ENCODE peak calls at places on chromosome 2, in nine cellular contexts. One of them, this sample, is unnamed.

GRCh38 chr2:176768185-176768584 is 444.4 kb upstream of the HNRNPA3 start:
- DNase-seq in suprapubic skin: no peak
- DNase-seq in tibial artery: no peak
- DNase-seq in astrocyte: no peak
- DNase-seq in endothelial cell of umbilical vein: no peak
- DNase-seq in heart left ventricle: no peak
- DNase-seq in H7: no peak
- DNase-seq in kidney: peak; percentile 82
- DNase-seq in OCI-LY7: no peak
- DNase-seq in this sample: no peak

GRCh38 chr2:24342110-24342910 is 18.0 kb downstream of the ITSN2 start:
- DNase-seq in heart left ventricle: no peak
- DNase-seq in H7: no peak
- DNase-seq in tibial artery: no peak
- DNase-seq in astrocyte: peak; percentile 46
- DNase-seq in suprapubic skin: no peak
- DNase-seq in kidney: no peak
- DNase-seq in OCI-LY7: peak; percentile 23
- DNase-seq in endothelial cell of umbilical vein: no peak
- DNase-seq in this sample: no peak

GRCh38 chr2:230908595-230909191 is 16.3 kb downstream of the GPR55 start:
- DNase-seq in endothelial cell of umbilical vein: no peak
- DNase-seq in suprapubic skin: peak; percentile 37
- DNase-seq in heart left ventricle: peak; percentile 51
- DNase-seq in H7: no peak
- DNase-seq in OCI-LY7: no peak
- DNase-seq in kidney: no peak
- DNase-seq in tibial artery: no peak
- DNase-seq in astrocyte: peak; percentile 69
- DNase-seq in this sample: no peak

GRCh38 chr2:71240794-71241193 is 13.9 kb upstream of the PAIP2B start:
- DNase-seq in suprapubic skin: no peak
- DNase-seq in H7: no peak
- DNase-seq in astrocyte: no peak
- DNase-seq in endothelial cell of umbilical vein: no peak
- DNase-seq in heart left ventricle: peak; percentile 35
- DNase-seq in OCI-LY7: no peak
- DNase-seq in kidney: no peak
- DNase-seq in tibial artery: no peak
- DNase-seq in this sample: no peak

GRCh38 chr2:167140767-167141166 is 252.5 kb downstream of the XIRP2 start:
- DNase-seq in endothelial cell of umbilical vein: peak; percentile 86
- DNase-seq in heart left ventricle: peak; percentile 40
- DNase-seq in astrocyte: peak; percentile 99
- DNase-seq in kidney: no peak
- DNase-seq in OCI-LY7: no peak
- DNase-seq in suprapubic skin: no peak
- DNase-seq in H7: no peak
- DNase-seq in tibial artery: no peak
- DNase-seq in this sample: no peak

GRCh38 chr2:208359632-208359986 is 47.0 kb upstream of the PTH2R start:
- DNase-seq in suprapubic skin: no peak
- DNase-seq in OCI-LY7: no peak
- DNase-seq in endothelial cell of umbilical vein: no peak
- DNase-seq in tibial artery: no peak
- DNase-seq in heart left ventricle: no peak
- DNase-seq in H7: peak; percentile 68
- DNase-seq in kidney: peak; percentile 80
- DNase-seq in astrocyte: no peak
- DNase-seq in this sample: no peak

GRCh38 chr2:134919360-134920210 is 963 bp downstream of the CCNT2 start:
- DNase-seq in endothelial cell of umbilical vein: peak; percentile 44
- DNase-seq in kidney: no peak
- DNase-seq in tibial artery: no peak
- DNase-seq in heart left ventricle: no peak
- DNase-seq in suprapubic skin: no peak
- DNase-seq in OCI-LY7: peak; percentile 40
- DNase-seq in astrocyte: peak; percentile 10
- DNase-seq in H7: peak; percentile 22
- DNase-seq in this sample: no peak

GRCh38 chr2:181660181-181660580 is 3.3 kb upstream of the CERKL start:
- DNase-seq in endothelial cell of umbilical vein: no peak
- DNase-seq in astrocyte: no peak
- DNase-seq in OCI-LY7: no peak
- DNase-seq in tibial artery: no peak
- DNase-seq in heart left ventricle: no peak
- DNase-seq in H7: no peak
- DNase-seq in suprapubic skin: no peak
- DNase-seq in kidney: no peak
- DNase-seq in this sample: no peak

GRCh38 chr2:100413586-100413985 is 3.9 kb downstream of the CHST10 start:
- DNase-seq in endothelial cell of umbilical vein: no peak
- DNase-seq in suprapubic skin: no peak
- DNase-seq in heart left ventricle: no peak
- DNase-seq in astrocyte: no peak
- DNase-seq in H7: peak; percentile 40
- DNase-seq in tibial artery: no peak
- DNase-seq in OCI-LY7: no peak
- DNase-seq in kidney: no peak
- DNase-seq in this sample: no peak

GRCh38 chr2:5695641-5696350 is 3.6 kb downstream of the SOX11 start:
- DNase-seq in OCI-LY7: peak; percentile 91
- DNase-seq in endothelial cell of umbilical vein: no peak
- DNase-seq in tibial artery: no peak
- DNase-seq in heart left ventricle: no peak
- DNase-seq in H7: peak; percentile 83
- DNase-seq in kidney: no peak
- DNase-seq in suprapubic skin: no peak
- DNase-seq in astrocyte: peak; percentile 44
- DNase-seq in this sample: no peak
- H3K36me3 ChIP-seq in OCI-LY7: no peaks in the 10 kb centered on the region
- H3K36me3 ChIP-seq in endothelial cell of umbilical vein: no peaks in the 10 kb centered on the region
- H3K36me3 ChIP-seq in tibial artery: no peaks in the 10 kb centered on the region
- H3K36me3 ChIP-seq in heart left ventricle: no peaks in the 10 kb centered on the region
- H3K36me3 ChIP-seq in H7: no peaks in the 10 kb centered on the region
- H3K36me3 ChIP-seq in kidney: no peaks in the 10 kb centered on the region
- H3K36me3 ChIP-seq in suprapubic skin: no peaks in the 10 kb centered on the region
- H3K36me3 ChIP-seq in astrocyte: no peaks in the 10 kb centered on the region
- H3K36me3 ChIP-seq in this sample: no peaks in the 10 kb centered on the region

DNA sequence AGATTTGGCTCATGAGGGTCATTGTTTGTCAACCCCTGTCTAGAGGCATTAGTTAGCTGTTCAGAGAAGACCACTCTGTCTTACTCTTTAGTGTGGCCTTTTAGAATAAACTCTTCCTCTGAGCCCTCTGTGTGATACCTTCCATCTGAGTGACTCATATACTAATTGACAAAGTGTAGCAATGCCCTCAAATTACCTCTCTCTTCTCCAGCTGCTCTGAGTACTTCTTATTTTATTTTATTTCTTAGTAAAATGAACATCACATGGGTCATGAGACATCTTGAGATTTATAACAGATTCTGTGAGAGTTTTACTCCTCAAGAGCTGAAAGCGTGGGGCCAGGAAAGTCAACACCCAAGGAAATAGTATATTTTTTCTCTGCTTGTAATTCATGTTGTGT is 67.4 kb downstream of the KCTD18 start:
- DNase-seq in kidney: no peak
- DNase-seq in tibial artery: no peak
- DNase-seq in heart left ventricle: no peak
- DNase-seq in H7: no peak
- DNase-seq in astrocyte: peak; percentile 72
- DNase-seq in OCI-LY7: no peak
- DNase-seq in suprapubic skin: no peak
- DNase-seq in endothelial cell of umbilical vein: no peak
- DNase-seq in this sample: no peak
- H3K36me3 ChIP-seq in kidney: peaks cover 7% of the 10 kb centered on the region
- H3K36me3 ChIP-seq in tibial artery: peaks cover 9% of the 10 kb centered on the region
- H3K36me3 ChIP-seq in heart left ventricle: no peaks in the 10 kb centered on the region
- H3K36me3 ChIP-seq in H7: peaks cover 12% of the 10 kb centered on the region
- H3K36me3 ChIP-seq in astrocyte: peaks cover 39% of the 10 kb centered on the region
- H3K36me3 ChIP-seq in OCI-LY7: no peaks in the 10 kb centered on the region
- H3K36me3 ChIP-seq in suprapubic skin: peaks cover 15% of the 10 kb centered on the region
- H3K36me3 ChIP-seq in endothelial cell of umbilical vein: peaks cover 2% of the 10 kb centered on the region
- H3K36me3 ChIP-seq in this sample: peaks cover 2% of the 10 kb centered on the region

GRCh38 chr2:55247025-55247424 is 14.5 kb downstream of the RPS27A start:
- DNase-seq in astrocyte: no peak
- DNase-seq in tibial artery: no peak
- DNase-seq in endothelial cell of umbilical vein: no peak
- DNase-seq in suprapubic skin: no peak
- DNase-seq in kidney: no peak
- DNase-seq in H7: no peak
- DNase-seq in OCI-LY7: no peak
- DNase-seq in heart left ventricle: no peak
- DNase-seq in this sample: no peak

GRCh38 chr2:55239656-55240222 is 7.3 kb downstream of the RPS27A start:
- DNase-seq in suprapubic skin: no peak
- DNase-seq in H7: no peak
- DNase-seq in kidney: no peak
- DNase-seq in OCI-LY7: no peak
- DNase-seq in heart left ventricle: no peak
- DNase-seq in endothelial cell of umbilical vein: peak; percentile 32
- DNase-seq in tibial artery: no peak
- DNase-seq in astrocyte: no peak
- DNase-seq in this sample: no peak

GRCh38 chr2:55236992-55237543 is 4.6 kb downstream of the RPS27A start:
- DNase-seq in OCI-LY7: no peak
- DNase-seq in heart left ventricle: no peak
- DNase-seq in tibial artery: no peak
- DNase-seq in kidney: no peak
- DNase-seq in suprapubic skin: no peak
- DNase-seq in endothelial cell of umbilical vein: no peak
- DNase-seq in H7: no peak
- DNase-seq in astrocyte: no peak
- DNase-seq in this sample: no peak

GRCh38 chr2:55245411-55245810 is 12.9 kb downstream of the RPS27A start:
- DNase-seq in kidney: no peak
- DNase-seq in H7: no peak
- DNase-seq in endothelial cell of umbilical vein: no peak
- DNase-seq in heart left ventricle: no peak
- DNase-seq in OCI-LY7: no peak
- DNase-seq in suprapubic skin: no peak
- DNase-seq in astrocyte: no peak
- DNase-seq in tibial artery: no peak
- DNase-seq in this sample: no peak

DNA sequence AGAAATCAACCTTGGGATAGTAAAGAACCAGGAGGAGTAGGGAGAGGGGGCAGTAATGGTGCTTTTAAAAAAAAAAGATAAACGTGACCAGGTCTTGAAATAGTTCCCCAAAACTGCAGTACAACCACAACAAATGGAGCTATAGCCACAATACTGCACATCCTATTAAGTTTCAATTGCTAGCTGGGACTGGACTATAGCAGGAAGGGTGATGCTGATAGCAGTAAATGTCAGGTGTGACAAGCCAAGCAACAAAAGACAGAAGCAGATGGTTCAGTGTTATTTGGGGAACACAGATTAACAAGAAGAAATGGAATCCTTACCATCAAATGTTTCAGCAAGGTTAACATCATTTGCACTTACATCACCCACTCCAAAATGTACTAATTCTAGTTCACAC is 10.1 kb downstream of the RPS27A start:
- DNase-seq in astrocyte: no peak
- DNase-seq in H7: no peak
- DNase-seq in OCI-LY7: no peak
- DNase-seq in heart left ventricle: no peak
- DNase-seq in kidney: no peak
- DNase-seq in endothelial cell of umbilical vein: no peak
- DNase-seq in tibial artery: no peak
- DNase-seq in suprapubic skin: no peak
- DNase-seq in this sample: no peak
- H3K36me3 ChIP-seq in astrocyte: peaks cover 20% of the 10 kb centered on the region
- H3K36me3 ChIP-seq in H7: peaks cover 5% of the 10 kb centered on the region
- H3K36me3 ChIP-seq in OCI-LY7: peaks cover 88% of the 10 kb centered on the region
- H3K36me3 ChIP-seq in heart left ventricle: no peaks in the 10 kb centered on the region
- H3K36me3 ChIP-seq in kidney: peaks cover 37% of the 10 kb centered on the region
- H3K36me3 ChIP-seq in endothelial cell of umbilical vein: no peaks in the 10 kb centered on the region
- H3K36me3 ChIP-seq in tibial artery: peaks cover 58% of the 10 kb centered on the region
- H3K36me3 ChIP-seq in suprapubic skin: peaks cover 77% of the 10 kb centered on the region
- H3K36me3 ChIP-seq in this sample: no peaks in the 10 kb centered on the region

GRCh38 chr2:42328148-42328833 is 32.7 kb downstream of the COX7A2L start:
- DNase-seq in suprapubic skin: no peak
- DNase-seq in heart left ventricle: no peak
- DNase-seq in endothelial cell of umbilical vein: peak; percentile 54
- DNase-seq in tibial artery: no peak
- DNase-seq in kidney: no peak
- DNase-seq in astrocyte: peak; percentile 15
- DNase-seq in H7: no peak
- DNase-seq in OCI-LY7: peak; percentile 60
- DNase-seq in this sample: no peak
- H3K36me3 ChIP-seq in suprapubic skin: peaks cover 51% of the 10 kb centered on the region
- H3K36me3 ChIP-seq in heart left ventricle: no peaks in the 10 kb centered on the region
- H3K36me3 ChIP-seq in endothelial cell of umbilical vein: peaks cover 4% of the 10 kb centered on the region
- H3K36me3 ChIP-seq in tibial artery: peaks cover 40% of the 10 kb centered on the region
- H3K36me3 ChIP-seq in kidney: peaks cover 29% of the 10 kb centered on the region
- H3K36me3 ChIP-seq in astrocyte: peaks cover 33% of the 10 kb centered on the region
- H3K36me3 ChIP-seq in H7: peaks cover 14% of the 10 kb centered on the region
- H3K36me3 ChIP-seq in OCI-LY7: peaks cover 59% of the 10 kb centered on the region
- H3K36me3 ChIP-seq in this sample: peaks cover 8% of the 10 kb centered on the region

GRCh38 chr2:88751770-88752169 is 60.3 kb downstream of the RPIA start:
- DNase-seq in suprapubic skin: no peak
- DNase-seq in OCI-LY7: peak; percentile 92
- DNase-seq in endothelial cell of umbilical vein: no peak
- DNase-seq in H7: no peak
- DNase-seq in tibial artery: no peak
- DNase-seq in astrocyte: no peak
- DNase-seq in heart left ventricle: no peak
- DNase-seq in kidney: no peak
- DNase-seq in this sample: no peak
- H3K36me3 ChIP-seq in suprapubic skin: peaks cover 74% of the 10 kb centered on the region
- H3K36me3 ChIP-seq in OCI-LY7: peaks cover 76% of the 10 kb centered on the region
- H3K36me3 ChIP-seq in endothelial cell of umbilical vein: peaks cover 13% of the 10 kb centered on the region
- H3K36me3 ChIP-seq in H7: no peaks in the 10 kb centered on the region
- H3K36me3 ChIP-seq in tibial artery: peaks cover 78% of the 10 kb centered on the region
- H3K36me3 ChIP-seq in astrocyte: peaks cover 7% of the 10 kb centered on the region
- H3K36me3 ChIP-seq in heart left ventricle: no peaks in the 10 kb centered on the region
- H3K36me3 ChIP-seq in kidney: peaks cover 15% of the 10 kb centered on the region
- H3K36me3 ChIP-seq in this sample: no peaks in the 10 kb centered on the region